ENCODE peak calls at places on chromosomes 11 and 22, in seven cellular contexts. One of them, this sample, is unnamed.

GRCh38 chr11:75815345-75815983 is 454 bp downstream of the UVRAG start:
- DNase-seq in WTC11: peak
- DNase-seq in activated CD4-positive, alpha-beta T cell treated with anti-CD3 and anti-CD28 coated beads for 36 hours: peak
- DNase-seq in substantia nigra: no peak
- DNase-seq in non-pigmented ciliary epithelial cell: no peak
- DNase-seq in NCI-H2081: no peak
- DNase-seq in activated naive CD8-positive, alpha-beta T cell treated with anti-CD3 and anti-CD28 coated beads, Interleukin-2, amount 10 ng/mL, durations not matched to agents 7 days and 5 days: no peak
- DNase-seq in this sample: no peak

GRCh38 chr11:35147273-35147672 is 8.3 kb downstream of the CD44 start:
- DNase-seq in NCI-H2081: no peak
- DNase-seq in activated naive CD8-positive, alpha-beta T cell treated with anti-CD3 and anti-CD28 coated beads, Interleukin-2, amount 10 ng/mL, durations not matched to agents 7 days and 5 days: no peak
- DNase-seq in substantia nigra: no peak
- DNase-seq in non-pigmented ciliary epithelial cell: no peak
- DNase-seq in WTC11: no peak
- DNase-seq in activated CD4-positive, alpha-beta T cell treated with anti-CD3 and anti-CD28 coated beads for 36 hours: no peak
- DNase-seq in this sample: no peak

GRCh38 chr11:13315517-13316432 is 38.2 kb downstream of the BMAL1 start:
- DNase-seq in substantia nigra: no peak
- DNase-seq in non-pigmented ciliary epithelial cell: no peak
- DNase-seq in activated CD4-positive, alpha-beta T cell treated with anti-CD3 and anti-CD28 coated beads for 36 hours: no peak
- DNase-seq in NCI-H2081: no peak
- DNase-seq in activated naive CD8-positive, alpha-beta T cell treated with anti-CD3 and anti-CD28 coated beads, Interleukin-2, amount 10 ng/mL, durations not matched to agents 7 days and 5 days: no peak
- DNase-seq in WTC11: no peak
- DNase-seq in this sample: no peak

GRCh38 chr11:47983464-47984397 is 3.4 kb downstream of the PTPRJ start:
- DNase-seq in activated naive CD8-positive, alpha-beta T cell treated with anti-CD3 and anti-CD28 coated beads, Interleukin-2, amount 10 ng/mL, durations not matched to agents 7 days and 5 days: no peak
- DNase-seq in WTC11: no peak
- DNase-seq in NCI-H2081: no peak
- DNase-seq in non-pigmented ciliary epithelial cell: no peak
- DNase-seq in activated CD4-positive, alpha-beta T cell treated with anti-CD3 and anti-CD28 coated beads for 36 hours: no peak
- DNase-seq in substantia nigra: no peak
- DNase-seq in this sample: no peak

GRCh38 chr11:115198301-115198700 is 305.9 kb downstream of the CADM1 start:
- DNase-seq in activated naive CD8-positive, alpha-beta T cell treated with anti-CD3 and anti-CD28 coated beads, Interleukin-2, amount 10 ng/mL, durations not matched to agents 7 days and 5 days: no peak
- DNase-seq in activated CD4-positive, alpha-beta T cell treated with anti-CD3 and anti-CD28 coated beads for 36 hours: no peak
- DNase-seq in WTC11: no peak
- DNase-seq in non-pigmented ciliary epithelial cell: no peak
- DNase-seq in substantia nigra: no peak
- DNase-seq in NCI-H2081: no peak
- DNase-seq in this sample: no peak

GRCh38 chr11:1564535-1565172 is 7.4 kb downstream of the DUSP8 start:
- DNase-seq in activated naive CD8-positive, alpha-beta T cell treated with anti-CD3 and anti-CD28 coated beads, Interleukin-2, amount 10 ng/mL, durations not matched to agents 7 days and 5 days: no peak
- DNase-seq in non-pigmented ciliary epithelial cell: peak
- DNase-seq in NCI-H2081: peak
- DNase-seq in WTC11: peak
- DNase-seq in substantia nigra: no peak
- DNase-seq in activated CD4-positive, alpha-beta T cell treated with anti-CD3 and anti-CD28 coated beads for 36 hours: peak
- DNase-seq in this sample: peak

GRCh38 chr11:111944651-111945051 is 7.5 kb downstream of the DIXDC1 start:
- DNase-seq in substantia nigra: no peak
- DNase-seq in activated CD4-positive, alpha-beta T cell treated with anti-CD3 and anti-CD28 coated beads for 36 hours: peak
- DNase-seq in WTC11: no peak
- DNase-seq in activated naive CD8-positive, alpha-beta T cell treated with anti-CD3 and anti-CD28 coated beads, Interleukin-2, amount 10 ng/mL, durations not matched to agents 7 days and 5 days: no peak
- DNase-seq in NCI-H2081: no peak
- DNase-seq in non-pigmented ciliary epithelial cell: peak
- DNase-seq in this sample: peak

GRCh38 chr22:30308518-30309230 is 18.1 kb downstream of the TBC1D10A start:
- DNase-seq in non-pigmented ciliary epithelial cell: no peak
- DNase-seq in substantia nigra: no peak
- DNase-seq in activated naive CD8-positive, alpha-beta T cell treated with anti-CD3 and anti-CD28 coated beads, Interleukin-2, amount 10 ng/mL, durations not matched to agents 7 days and 5 days: no peak
- DNase-seq in activated CD4-positive, alpha-beta T cell treated with anti-CD3 and anti-CD28 coated beads for 36 hours: peak
- DNase-seq in WTC11: no peak
- DNase-seq in NCI-H2081: no peak
- DNase-seq in this sample: no peak

GRCh38 chr11:85094795-85095194 is 532.3 kb downstream of the DLG2 start:
- DNase-seq in activated naive CD8-positive, alpha-beta T cell treated with anti-CD3 and anti-CD28 coated beads, Interleukin-2, amount 10 ng/mL, durations not matched to agents 7 days and 5 days: no peak
- DNase-seq in WTC11: no peak
- DNase-seq in activated CD4-positive, alpha-beta T cell treated with anti-CD3 and anti-CD28 coated beads for 36 hours: no peak
- DNase-seq in substantia nigra: no peak
- DNase-seq in NCI-H2081: no peak
- DNase-seq in non-pigmented ciliary epithelial cell: no peak
- DNase-seq in this sample: no peak

GRCh38 chr11:130817608-130817944 is 98.7 kb downstream of the SNX19 start:
- DNase-seq in WTC11: no peak
- DNase-seq in substantia nigra: no peak
- DNase-seq in non-pigmented ciliary epithelial cell: no peak
- DNase-seq in NCI-H2081: no peak
- DNase-seq in activated naive CD8-positive, alpha-beta T cell treated with anti-CD3 and anti-CD28 coated beads, Interleukin-2, amount 10 ng/mL, durations not matched to agents 7 days and 5 days: no peak
- DNase-seq in activated CD4-positive, alpha-beta T cell treated with anti-CD3 and anti-CD28 coated beads for 36 hours: no peak
- DNase-seq in this sample: peak

GRCh38 chr11:75275581-75275980 is 35.0 kb downstream of the TPBGL start:
- DNase-seq in NCI-H2081: no peak
- DNase-seq in WTC11: no peak
- DNase-seq in substantia nigra: peak
- DNase-seq in activated CD4-positive, alpha-beta T cell treated with anti-CD3 and anti-CD28 coated beads for 36 hours: peak
- DNase-seq in activated naive CD8-positive, alpha-beta T cell treated with anti-CD3 and anti-CD28 coated beads, Interleukin-2, amount 10 ng/mL, durations not matched to agents 7 days and 5 days: peak
- DNase-seq in non-pigmented ciliary epithelial cell: no peak
- DNase-seq in this sample: no peak

GRCh38 chr11:18727499-18728236 is 1.7 kb upstream of the IGSF22 start:
- DNase-seq in non-pigmented ciliary epithelial cell: no peak
- DNase-seq in WTC11: peak
- DNase-seq in activated naive CD8-positive, alpha-beta T cell treated with anti-CD3 and anti-CD28 coated beads, Interleukin-2, amount 10 ng/mL, durations not matched to agents 7 days and 5 days: no peak
- DNase-seq in NCI-H2081: peak
- DNase-seq in substantia nigra: no peak
- DNase-seq in activated CD4-positive, alpha-beta T cell treated with anti-CD3 and anti-CD28 coated beads for 36 hours: peak
- DNase-seq in this sample: no peak

GRCh38 chr11:62573006-62573591 is 592 bp downstream of the EEF1G start:
- DNase-seq in activated CD4-positive, alpha-beta T cell treated with anti-CD3 and anti-CD28 coated beads for 36 hours: peak
- DNase-seq in WTC11: no peak
- DNase-seq in activated naive CD8-positive, alpha-beta T cell treated with anti-CD3 and anti-CD28 coated beads, Interleukin-2, amount 10 ng/mL, durations not matched to agents 7 days and 5 days: no peak
- DNase-seq in NCI-H2081: peak
- DNase-seq in substantia nigra: peak
- DNase-seq in non-pigmented ciliary epithelial cell: no peak
- DNase-seq in this sample: no peak

GRCh38 chr11:43988040-43988793 is 45.8 kb downstream of the C11orf96 start:
- DNase-seq in NCI-H2081: no peak
- DNase-seq in non-pigmented ciliary epithelial cell: no peak
- DNase-seq in activated CD4-positive, alpha-beta T cell treated with anti-CD3 and anti-CD28 coated beads for 36 hours: no peak
- DNase-seq in activated naive CD8-positive, alpha-beta T cell treated with anti-CD3 and anti-CD28 coated beads, Interleukin-2, amount 10 ng/mL, durations not matched to agents 7 days and 5 days: no peak
- DNase-seq in WTC11: no peak
- DNase-seq in substantia nigra: no peak
- DNase-seq in this sample: no peak

GRCh38 chr22:47196881-47197701 is 434.6 kb downstream of the TBC1D22A start:
- DNase-seq in NCI-H2081: no peak
- DNase-seq in substantia nigra: no peak
- DNase-seq in non-pigmented ciliary epithelial cell: no peak
- DNase-seq in activated naive CD8-positive, alpha-beta T cell treated with anti-CD3 and anti-CD28 coated beads, Interleukin-2, amount 10 ng/mL, durations not matched to agents 7 days and 5 days: no peak
- DNase-seq in WTC11: no peak
- DNase-seq in activated CD4-positive, alpha-beta T cell treated with anti-CD3 and anti-CD28 coated beads for 36 hours: no peak
- DNase-seq in this sample: no peak

GRCh38 chr11:41879186-41879738 is 419.8 kb upstream of the LRRC4C start:
- DNase-seq in WTC11: no peak
- DNase-seq in activated CD4-positive, alpha-beta T cell treated with anti-CD3 and anti-CD28 coated beads for 36 hours: no peak
- DNase-seq in substantia nigra: no peak
- DNase-seq in NCI-H2081: no peak
- DNase-seq in activated naive CD8-positive, alpha-beta T cell treated with anti-CD3 and anti-CD28 coated beads, Interleukin-2, amount 10 ng/mL, durations not matched to agents 7 days and 5 days: no peak
- DNase-seq in non-pigmented ciliary epithelial cell: no peak
- DNase-seq in this sample: peak

GRCh38 chr22:38291201-38291777 is 18.5 kb upstream of the TMEM184B start:
- DNase-seq in activated naive CD8-positive, alpha-beta T cell treated with anti-CD3 and anti-CD28 coated beads, Interleukin-2, amount 10 ng/mL, durations not matched to agents 7 days and 5 days: no peak
- DNase-seq in activated CD4-positive, alpha-beta T cell treated with anti-CD3 and anti-CD28 coated beads for 36 hours: no peak
- DNase-seq in non-pigmented ciliary epithelial cell: no peak
- DNase-seq in substantia nigra: no peak
- DNase-seq in WTC11: no peak
- DNase-seq in NCI-H2081: peak
- DNase-seq in this sample: no peak

GRCh38 chr11:14261094-14261493 is 97.9 kb downstream of the RRAS2 start:
- DNase-seq in non-pigmented ciliary epithelial cell: no peak
- DNase-seq in activated CD4-positive, alpha-beta T cell treated with anti-CD3 and anti-CD28 coated beads for 36 hours: no peak
- DNase-seq in activated naive CD8-positive, alpha-beta T cell treated with anti-CD3 and anti-CD28 coated beads, Interleukin-2, amount 10 ng/mL, durations not matched to agents 7 days and 5 days: no peak
- DNase-seq in WTC11: no peak
- DNase-seq in substantia nigra: no peak
- DNase-seq in NCI-H2081: no peak
- DNase-seq in this sample: no peak

GRCh38 chr11:47992959-47993820 is 12.8 kb downstream of the PTPRJ start:
- DNase-seq in non-pigmented ciliary epithelial cell: no peak
- DNase-seq in NCI-H2081: no peak
- DNase-seq in activated CD4-positive, alpha-beta T cell treated with anti-CD3 and anti-CD28 coated beads for 36 hours: no peak
- DNase-seq in activated naive CD8-positive, alpha-beta T cell treated with anti-CD3 and anti-CD28 coated beads, Interleukin-2, amount 10 ng/mL, durations not matched to agents 7 days and 5 days: no peak
- DNase-seq in WTC11: no peak
- DNase-seq in substantia nigra: no peak
- DNase-seq in this sample: no peak

GRCh38 chr11:96035031-96035743 is 111.3 kb upstream of the MTMR2 start:
- DNase-seq in substantia nigra: no peak
- DNase-seq in activated naive CD8-positive, alpha-beta T cell treated with anti-CD3 and anti-CD28 coated beads, Interleukin-2, amount 10 ng/mL, durations not matched to agents 7 days and 5 days: no peak
- DNase-seq in non-pigmented ciliary epithelial cell: no peak
- DNase-seq in WTC11: no peak
- DNase-seq in NCI-H2081: no peak
- DNase-seq in activated CD4-positive, alpha-beta T cell treated with anti-CD3 and anti-CD28 coated beads for 36 hours: no peak
- DNase-seq in this sample: no peak

GRCh38 chr11:8296872-8297271 is 33.2 kb upstream of the LMO1 start:
- DNase-seq in substantia nigra: no peak
- DNase-seq in activated CD4-positive, alpha-beta T cell treated with anti-CD3 and anti-CD28 coated beads for 36 hours: no peak
- DNase-seq in NCI-H2081: no peak
- DNase-seq in activated naive CD8-positive, alpha-beta T cell treated with anti-CD3 and anti-CD28 coated beads, Interleukin-2, amount 10 ng/mL, durations not matched to agents 7 days and 5 days: no peak
- DNase-seq in WTC11: no peak
- DNase-seq in non-pigmented ciliary epithelial cell: no peak
- DNase-seq in this sample: no peak

GRCh38 chr11:100719362-100719761 is 32.3 kb downstream of the ARHGAP42 start:
- DNase-seq in activated naive CD8-positive, alpha-beta T cell treated with anti-CD3 and anti-CD28 coated beads, Interleukin-2, amount 10 ng/mL, durations not matched to agents 7 days and 5 days: no peak
- DNase-seq in substantia nigra: peak
- DNase-seq in activated CD4-positive, alpha-beta T cell treated with anti-CD3 and anti-CD28 coated beads for 36 hours: no peak
- DNase-seq in WTC11: peak
- DNase-seq in non-pigmented ciliary epithelial cell: no peak
- DNase-seq in NCI-H2081: peak
- DNase-seq in this sample: no peak

GRCh38 chr11:2589538-2589934 is 110.3 kb downstream of the KCNQ1OT1 start:
- DNase-seq in WTC11: no peak
- DNase-seq in substantia nigra: no peak
- DNase-seq in activated naive CD8-positive, alpha-beta T cell treated with anti-CD3 and anti-CD28 coated beads, Interleukin-2, amount 10 ng/mL, durations not matched to agents 7 days and 5 days: peak
- DNase-seq in activated CD4-positive, alpha-beta T cell treated with anti-CD3 and anti-CD28 coated beads for 36 hours: no peak
- DNase-seq in non-pigmented ciliary epithelial cell: no peak
- DNase-seq in NCI-H2081: no peak
- DNase-seq in this sample: no peak

GRCh38 chr11:116326146-116326545 is 446.6 kb downstream of the BUD13 start:
- DNase-seq in activated naive CD8-positive, alpha-beta T cell treated with anti-CD3 and anti-CD28 coated beads, Interleukin-2, amount 10 ng/mL, durations not matched to agents 7 days and 5 days: no peak
- DNase-seq in non-pigmented ciliary epithelial cell: no peak
- DNase-seq in activated CD4-positive, alpha-beta T cell treated with anti-CD3 and anti-CD28 coated beads for 36 hours: no peak
- DNase-seq in substantia nigra: no peak
- DNase-seq in NCI-H2081: no peak
- DNase-seq in WTC11: no peak
- DNase-seq in this sample: no peak

This sample was measured in AG09309.